ENCODE peak calls at places on chromosomes 7 and 10, in nine cellular contexts. F, Z, C, O, Y, G, S, K and P are unnamed samples.

GRCh38 chr7:122380993-122381392 is 76.4 kb upstream of the FEZF1 start:
- DNase-seq in F (no peak), Z (no peak), C (no peak), O (no peak), Y (no peak), G (no peak), S (no peak), K (no peak), P (peak)

GRCh38 chr10:104824378-104825006 is 183.4 kb downstream of the SORCS3 start:
- DNase-seq in F (no peak), Z (no peak), C (peak), O (no peak), Y (peak), G (no peak), S (peak), K (peak), P (peak)

GRCh38 chr10:67790534-67791408 is 47.2 kb downstream of the DNAJC12 start:
- DNase-seq in F (no peak), Z (no peak), C (no peak), O (no peak), Y (no peak), G (no peak), S (peak), K (no peak), P (no peak)

GRCh38 chr10:35011771-35012191 is 78.4 kb downstream of the CUL2 start:
- DNase-seq in F (no peak), Z (no peak), C (no peak), O (no peak), Y (peak), G (no peak), S (peak), K (no peak), P (no peak)

GRCh38 chr10:84510121-84510520 is 181.7 kb downstream of the CCSER2 start:
- DNase-seq in F (no peak), Z (no peak), C (no peak), O (no peak), Y (no peak), G (no peak), S (peak), K (no peak), P (peak)

GRCh38 chr10:18104223-18104872 is 35.9 kb upstream of the CACNB2 start:
- DNase-seq in F (no peak), Z (peak), C (peak), O (peak), Y (peak), G (no peak), S (peak), K (peak), P (peak)

GRCh38 chr7:135335628-135336139 is 102.0 kb downstream of the STRA8 start:
- DNase-seq in F (no peak), Z (no peak), C (peak), O (peak), Y (no peak), G (peak), S (peak), K (peak), P (peak)

GRCh38 chr10:33258951-33259350 is 75.5 kb downstream of the NRP1 start:
- DNase-seq in F (no peak), Z (no peak), C (no peak), O (no peak), Y (no peak), G (no peak), S (peak), K (no peak), P (peak)

GRCh38 chr10:52703898-52704297 is 68.7 kb downstream of the MBL2 start:
- DNase-seq in F (no peak), Z (no peak), C (no peak), O (no peak), Y (no peak), G (no peak), S (no peak), K (no peak), P (no peak)

GRCh38 chr10:16777473-16778370 is 39.5 kb downstream of the RSU1 start:
- DNase-seq in F (no peak), Z (no peak), C (no peak), O (peak), Y (peak), G (no peak), S (peak), K (no peak), P (peak)

GRCh38 chr7:155844019-155844453 is 31.8 kb upstream of the SHH start:
- DNase-seq in F (no peak), Z (no peak), C (no peak), O (no peak), Y (no peak), G (no peak), S (no peak), K (no peak), P (no peak)

GRCh38 chr7:149776848-149777407 is 3.5 kb upstream of the ZNF467 start:
- DNase-seq in F (no peak), Z (no peak), C (no peak), O (no peak), Y (no peak), G (no peak), S (no peak), K (no peak), P (no peak)

GRCh38 chr7:76359111-76359986 is 558 bp upstream of the YWHAG start:
- DNase-seq in F (peak), Z (peak), C (peak), O (peak), Y (peak), G (peak), S (peak), K (peak), P (peak)

GRCh38 chr7:57403601-57404342 is 46.2 kb upstream of the ZNF716 start:
- DNase-seq in F (no peak), Z (no peak), C (no peak), O (no peak), Y (no peak), G (no peak), S (no peak), K (peak), P (no peak)

GRCh38 chr10:51469666-51470065 is 229.7 kb downstream of the CSTF2T start:
- DNase-seq in F (no peak), Z (no peak), C (no peak), O (no peak), Y (no peak), G (no peak), S (no peak), K (no peak), P (no peak)

GRCh38 chr7:83835424-83835823 is 186.5 kb upstream of the SEMA3E start:
- DNase-seq in F (no peak), Z (no peak), C (no peak), O (no peak), Y (no peak), G (no peak), S (no peak), K (no peak), P (no peak)

GRCh38 chr10:30199376-30200018 is 140.1 kb upstream of the JCAD start:
- DNase-seq in F (no peak), Z (no peak), C (no peak), O (no peak), Y (no peak), G (no peak), S (no peak), K (no peak), P (no peak)

GRCh38 chr10:14185501-14186045 is 145.2 kb downstream of the FRMD4A start:
- DNase-seq in F (no peak), Z (no peak), C (no peak), O (no peak), Y (no peak), G (peak), S (peak), K (no peak), P (peak)

GRCh38 chr10:4267084-4267774 is 482.2 kb upstream of the KLF6 start:
- DNase-seq in F (no peak), Z (no peak), C (no peak), O (no peak), Y (no peak), G (no peak), S (no peak), K (no peak), P (no peak)

GRCh38 chr10:28269842-28270456 is 32.9 kb downstream of the MPP7 start:
- DNase-seq in F (no peak), Z (no peak), C (no peak), O (no peak), Y (no peak), G (no peak), S (no peak), K (no peak), P (no peak)

GRCh38 chr7:132380065-132380464 is 196.2 kb downstream of the PLXNA4 start:
- DNase-seq in F (no peak), Z (no peak), C (no peak), O (peak), Y (no peak), G (no peak), S (no peak), K (peak), P (peak)

GRCh38 chr10:17023386-17024298 is 106.0 kb downstream of the CUBN start:
- DNase-seq in F (no peak), Z (peak), C (peak), O (peak), Y (peak), G (peak), S (peak), K (no peak), P (peak)

GRCh38 chr7:98399462-98399861 is 1.4 kb downstream of the BAIAP2L1 start:
- DNase-seq in F (no peak), Z (no peak), C (no peak), O (no peak), Y (no peak), G (no peak), S (no peak), K (no peak), P (peak)
- H3K27ac ChIP-seq in F (no peak), Z (no peak), C (no peak), O (no peak), Y (no peak), G (peak), S (peak), K (no peak), P (no peak)

GRCh38 chr10:79582096-79582495 is 21.9 kb upstream of the SFTPA2 start:
- DNase-seq in F (no peak), Z (no peak), C (no peak), O (no peak), Y (no peak), G (no peak), S (no peak), K (no peak), P (no peak)

GRCh38 chr10:79588800-79589199 is 21.9 kb upstream of the SFTPA1 start:
- DNase-seq in F (no peak), Z (no peak), C (no peak), O (no peak), Y (no peak), G (no peak), S (no peak), K (no peak), P (no peak)

GRCh38 chr10:79585870-79586527 is 24.7 kb upstream of the SFTPA1 start:
- DNase-seq in F (no peak), Z (no peak), C (no peak), O (no peak), Y (no peak), G (no peak), S (no peak), K (no peak), P (no peak)

GRCh38 chr10:79583488-79584024 is 23.3 kb upstream of the SFTPA2 start:
- DNase-seq in F (no peak), Z (no peak), C (no peak), O (no peak), Y (no peak), G (no peak), S (no peak), K (no peak), P (no peak)

GRCh38 chr10:79586933-79587332 is 23.8 kb upstream of the SFTPA1 start:
- DNase-seq in F (no peak), Z (no peak), C (no peak), O (no peak), Y (no peak), G (no peak), S (no peak), K (no peak), P (no peak)
- H3K27ac ChIP-seq in F (no peak), Z (no peak), C (no peak), O (no peak), Y (no peak), G (no peak), S (no peak), K (no peak), P (no peak)

DNA sequence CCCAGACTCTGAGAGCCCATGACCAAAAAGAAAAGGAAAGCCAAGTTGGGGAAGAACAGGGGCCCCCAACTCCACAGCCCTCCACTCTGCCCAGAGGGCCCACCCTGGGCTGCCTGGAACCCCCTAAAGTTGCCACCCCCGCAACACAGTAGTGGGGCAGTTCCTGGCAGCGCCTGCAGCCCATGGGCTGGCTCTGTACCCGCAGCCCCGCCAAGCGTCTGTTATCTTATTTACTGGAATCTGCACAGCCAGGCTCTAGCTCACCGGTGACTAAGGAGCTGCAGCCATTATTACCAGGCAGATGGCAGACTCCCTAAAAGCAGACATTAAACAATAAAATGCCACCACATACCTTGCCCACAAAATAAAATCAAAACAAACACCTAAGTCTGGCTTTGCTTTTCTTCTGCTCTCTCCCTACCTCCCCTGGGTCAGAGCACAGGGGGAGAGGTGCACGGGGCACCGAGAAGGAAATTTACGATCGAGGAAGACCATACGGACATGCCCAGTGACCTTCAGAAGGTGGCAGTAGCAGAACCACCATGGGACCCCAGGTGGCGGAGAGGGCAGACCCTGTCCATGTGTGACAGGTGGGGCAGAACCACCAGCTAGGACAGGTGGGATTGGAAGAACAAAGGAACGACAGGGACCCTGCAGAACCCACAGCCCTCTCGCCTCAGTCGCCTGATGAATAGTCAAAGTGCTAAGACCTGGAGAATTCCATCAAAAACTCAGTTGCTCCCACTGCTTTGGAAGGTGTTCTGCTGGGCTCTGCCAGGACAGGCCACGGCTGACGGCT is 66.3 kb downstream of the PRKAG2 start:
- DNase-seq in F (no peak), Z (no peak), C (no peak), O (no peak), Y (no peak), G (no peak), S (no peak), K (no peak), P (no peak)
- H3K27ac ChIP-seq in F (no peak), Z (no peak), C (no peak), O (no peak), Y (no peak), G (no peak), S (no peak), K (no peak), P (no peak)

GRCh38 chr7:2523461-2523905 is 3.9 kb downstream of the LFNG start:
- DNase-seq in F (no peak), Z (no peak), C (no peak), O (no peak), Y (no peak), G (no peak), S (no peak), K (no peak), P (peak)
- H3K27ac ChIP-seq in F (peak), Z (no peak), C (no peak), O (peak), Y (peak), G (no peak), S (no peak), K (peak), P (peak)

DNA sequence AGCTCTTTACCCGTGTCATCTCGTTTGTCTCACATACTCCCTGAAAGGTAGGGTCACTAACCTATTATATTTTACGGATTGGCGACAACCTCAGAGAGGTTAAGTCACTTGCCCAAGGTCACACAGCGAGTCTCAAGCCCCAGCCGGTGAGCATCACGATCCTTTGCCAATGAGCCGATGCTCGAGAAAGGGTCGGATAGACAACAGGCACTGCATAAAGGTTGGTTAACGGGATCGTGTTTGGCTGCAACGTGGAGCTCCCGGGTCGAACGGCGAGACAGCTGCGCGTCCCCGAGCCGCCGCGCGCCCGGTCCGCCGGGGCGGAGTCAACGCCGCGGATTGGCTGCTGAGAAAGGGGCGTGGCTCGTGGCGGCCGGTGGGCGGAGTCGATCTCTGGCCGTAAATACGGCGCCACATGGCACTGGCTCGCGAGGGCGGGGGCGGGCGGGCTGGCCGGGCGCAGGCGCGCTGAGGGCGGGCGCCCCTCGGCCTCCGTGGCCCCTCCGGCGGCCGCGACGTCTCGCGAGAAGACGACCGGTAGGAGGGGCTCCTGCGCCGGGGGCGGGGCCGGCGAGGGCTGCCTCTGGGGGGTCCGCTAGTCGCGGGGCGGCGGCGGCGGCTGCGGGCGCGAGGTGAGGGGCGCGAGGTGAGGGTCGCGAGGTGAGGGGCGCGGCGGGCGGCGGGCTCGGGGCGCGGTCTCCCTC is at the start of gene CHST12:
- DNase-seq in F (peak), Z (peak), C (peak), O (peak), Y (peak), G (peak), S (peak), K (peak), P (peak)
- H3K27ac ChIP-seq in F (peak), Z (peak), C (no peak), O (peak), Y (peak), G (peak), S (peak), K (peak), P (no peak)

GRCh38 chr10:23158370-23158769 is 33.7 kb upstream of the PTF1A start:
- DNase-seq in F (no peak), Z (no peak), C (no peak), O (no peak), Y (peak), G (no peak), S (peak), K (no peak), P (peak)
- H3K27ac ChIP-seq in F (no peak), Z (no peak), C (no peak), O (no peak), Y (no peak), G (no peak), S (no peak), K (no peak), P (no peak)

DNA sequence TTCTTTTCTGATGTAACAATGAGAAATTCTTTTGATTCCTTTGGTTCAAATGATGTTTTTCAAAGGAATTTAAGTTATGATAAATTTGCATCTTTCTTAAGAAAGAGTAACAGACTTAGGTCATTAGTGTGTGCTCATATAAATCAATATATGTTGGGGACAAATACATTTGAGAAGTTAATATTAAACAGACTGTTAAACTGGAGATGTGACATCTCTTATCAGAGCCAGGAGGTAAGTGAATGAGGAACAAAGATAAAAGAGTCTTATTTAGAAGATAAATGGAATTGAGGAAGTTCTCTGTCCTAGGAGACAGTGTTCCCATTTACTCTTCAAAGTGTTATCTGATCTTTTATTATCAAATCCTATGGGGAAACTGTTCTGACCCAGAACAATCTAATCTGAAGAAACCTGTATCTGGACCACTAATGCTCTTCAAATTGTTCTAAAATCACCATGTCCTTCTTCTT is 104.9 kb upstream of the LAMB4 start:
- DNase-seq in F (no peak), Z (no peak), C (no peak), O (no peak), Y (no peak), G (no peak), S (no peak), K (no peak), P (no peak)
- H3K27ac ChIP-seq in F (no peak), Z (no peak), C (no peak), O (no peak), Y (no peak), G (no peak), S (peak), K (no peak), P (no peak)

DNA sequence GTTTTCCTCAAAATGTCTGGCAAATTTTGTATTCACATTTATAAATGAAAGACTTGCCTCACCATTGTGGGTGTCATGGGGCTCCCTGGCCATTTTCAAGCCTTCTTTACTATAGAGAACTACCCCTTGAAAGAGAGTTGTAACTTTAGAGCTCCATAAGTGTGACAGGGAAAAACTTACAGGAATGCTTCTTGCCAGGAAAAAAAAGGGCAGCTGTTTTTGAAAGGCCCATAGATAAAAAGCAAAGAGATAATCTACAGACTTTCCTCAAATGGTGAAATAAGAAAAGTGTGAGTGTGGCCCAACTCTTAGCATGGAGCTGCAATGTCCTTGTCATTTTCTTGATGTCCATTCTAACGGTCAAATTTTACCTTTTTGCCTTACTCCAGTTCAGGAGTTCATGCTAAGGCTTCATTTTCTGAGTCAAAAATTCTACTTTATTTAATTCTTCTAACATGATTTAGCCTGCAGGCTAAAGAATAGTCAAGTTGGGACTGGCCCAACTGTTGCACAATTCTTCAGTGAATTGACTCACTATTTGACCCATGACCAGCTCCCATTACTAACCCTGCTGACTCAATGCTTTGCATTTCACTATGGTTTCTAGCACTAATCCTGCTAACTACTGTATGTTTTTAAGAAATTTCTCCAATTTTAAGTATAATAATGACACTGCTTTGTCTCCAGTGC is 41.2 kb upstream of the SGCE start:
- DNase-seq in F (no peak), Z (peak), C (peak), O (peak), Y (no peak), G (no peak), S (peak), K (no peak), P (no peak)
- H3K27ac ChIP-seq in F (no peak), Z (no peak), C (no peak), O (peak), Y (no peak), G (no peak), S (peak), K (peak), P (no peak)

GRCh38 chr7:54995631-54996340 is 23.0 kb upstream of the EGFR start:
- DNase-seq in F (no peak), Z (no peak), C (no peak), O (no peak), Y (no peak), G (peak), S (peak), K (no peak), P (no peak)

GRCh38 chr7:54992876-54993490 is 25.8 kb upstream of the EGFR start:
- DNase-seq in F (no peak), Z (no peak), C (no peak), O (no peak), Y (no peak), G (no peak), S (peak), K (no peak), P (no peak)

GRCh38 chr7:54991341-54991740 is 27.5 kb upstream of the EGFR start:
- DNase-seq in F (no peak), Z (no peak), C (no peak), O (no peak), Y (no peak), G (no peak), S (no peak), K (no peak), P (no peak)

GRCh38 chr7:54996391-54996790 is 22.4 kb upstream of the EGFR start:
- DNase-seq in F (no peak), Z (no peak), C (no peak), O (no peak), Y (no peak), G (no peak), S (no peak), K (no peak), P (no peak)

GRCh38 chr7:54995166-54995565 is 23.7 kb upstream of the EGFR start:
- DNase-seq in F (no peak), Z (no peak), C (no peak), O (no peak), Y (no peak), G (no peak), S (no peak), K (no peak), P (no peak)
- H3K27ac ChIP-seq in F (no peak), Z (no peak), C (no peak), O (no peak), Y (no peak), G (no peak), S (peak), K (no peak), P (no peak)

GRCh38 chr10:77417806-77418205 is 219.8 kb downstream of the KCNMA1 start:
- DNase-seq in F (no peak), Z (peak), C (peak), O (peak), Y (no peak), G (no peak), S (no peak), K (no peak), P (no peak)
- H3K27ac ChIP-seq in F (no peak), Z (peak), C (peak), O (peak), Y (no peak), G (no peak), S (peak), K (no peak), P (no peak)